ENCODE peak calls at places on chromosomes 1 and 21, in four cellular contexts. F is GM12878, W is K562, G is H1. L is an unnamed sample.

GRCh38 chr1:173148971-173149370 is 58.2 kb downstream of the TNFSF4 start:
- DNase-seq in F (no peak), W (no peak), G (no peak), L (no peak)

GRCh38 chr1:109181085-109181806 is 32.5 kb upstream of the SARS1 start:
- DNase-seq in F (no peak), W (peak; percentile 40), G (no peak), L (no peak)

GRCh38 chr1:244654284-244655038 is 1.5 kb downstream of the DESI2 start:
- DNase-seq in F (no peak), W (no peak), G (no peak), L (no peak)

GRCh38 chr1:200258447-200259375 is 151.1 kb downstream of the ZNF281 start:
- DNase-seq in F (no peak), W (peak; percentile 49), G (no peak), L (peak; percentile 39)

GRCh38 chr1:66525086-66525485 is 8.9 kb upstream of the SGIP1 start:
- DNase-seq in F (no peak), W (no peak), G (no peak), L (no peak)

GRCh38 chr1:47782414-47783165 is 214.6 kb downstream of the TRABD2B start:
- DNase-seq in F (no peak), W (no peak), G (no peak), L (no peak)

GRCh38 chr1:169941982-169942830 is 48.5 kb upstream of the SCYL3 start:
- DNase-seq in F (no peak), W (no peak), G (no peak), L (no peak)

GRCh38 chr1:109331113-109331512 is 24.3 kb upstream of the MYBPHL start:
- DNase-seq in F (no peak), W (no peak), G (no peak), L (no peak)

GRCh38 chr1:10790155-10790707 is 6.2 kb downstream of the CASZ1 start:
- DNase-seq in F (no peak), W (no peak), G (no peak), L (no peak)

GRCh38 chr1:243473281-243474210 is 217.7 kb downstream of the SDCCAG8 start:
- DNase-seq in F (no peak), W (no peak), G (no peak), L (no peak)

GRCh38 chr1:182595641-182596240 is 6.7 kb upstream of the RNASEL start:
- DNase-seq in F (no peak), W (peak; percentile 74), G (no peak), L (peak; percentile 43)

GRCh38 chr21:45039309-45040113 is 34.9 kb upstream of the ADARB1 start:
- DNase-seq in F (no peak), W (no peak), G (no peak), L (no peak)

GRCh38 chr1:212366901-212367300 is 47.8 kb downstream of the PACC1 start:
- DNase-seq in F (no peak), W (no peak), G (no peak), L (no peak)

GRCh38 chr1:53371851-53372250 is 44.0 kb upstream of the LRP8 start:
- DNase-seq in F (no peak), W (no peak), G (no peak), L (no peak)

GRCh38 chr21:43307677-43308070 is 119.3 kb downstream of the SIK1 start:
- DNase-seq in F (no peak), W (no peak), G (no peak), L (no peak)

GRCh38 chr1:36217667-36218066 is 6.6 kb upstream of the THRAP3 start:
- DNase-seq in F (no peak), W (no peak), G (no peak), L (peak; percentile 29)

GRCh38 chr1:169013821-169014220 is 92.7 kb upstream of the ATP1B1 start:
- DNase-seq in F (no peak), W (no peak), G (no peak), L (no peak)

GRCh38 chr1:175481126-175482071 is 262.0 kb downstream of the TNR start:
- DNase-seq in F (no peak), W (peak; percentile 56), G (no peak), L (no peak)

GRCh38 chr1:9426291-9426711 is 113.0 kb upstream of the SLC25A33 start:
- DNase-seq in F (peak; percentile 93), W (no peak), G (no peak), L (no peak)

GRCh38 chr1:236744533-236744932 is 50.6 kb upstream of the MTR start:
- DNase-seq in F (no peak), W (no peak), G (no peak), L (no peak)

GRCh38 chr1:118862755-118863154 is 125.4 kb downstream of the TBX15 start:
- DNase-seq in F (no peak), W (no peak), G (no peak), L (no peak)

GRCh38 chr1:55437692-55438091 is 222.5 kb upstream of the USP24 start:
- DNase-seq in F (no peak), W (no peak), G (no peak), L (no peak)

GRCh38 chr1:201229771-201230635 is 39.4 kb downstream of the IGFN1 start:
- DNase-seq in F (no peak), W (no peak), G (no peak), L (peak; percentile 15)

GRCh38 chr1:225460737-225461532 is 33.1 kb upstream of the LBR start:
- DNase-seq in F (no peak), W (no peak), G (no peak), L (no peak)

GRCh38 chr1:64959973-64960372 is 6.4 kb downstream of the JAK1 start:
- DNase-seq in F (no peak), W (no peak), G (no peak), L (no peak)

GRCh38 chr1:236139495-236139894 is 2.8 kb upstream of the GPR137B start:
- DNase-seq in F (no peak), W (no peak), G (no peak), L (no peak)

GRCh38 chr1:193183019-193183643 is 3.3 kb downstream of the B3GALT2 start:
- DNase-seq in F (no peak), W (peak; percentile 43), G (no peak), L (peak; percentile 51)
- TF ChIP-seq JUND in F (no peak), W (no peak), G (no peak), L (no peak)

DNA sequence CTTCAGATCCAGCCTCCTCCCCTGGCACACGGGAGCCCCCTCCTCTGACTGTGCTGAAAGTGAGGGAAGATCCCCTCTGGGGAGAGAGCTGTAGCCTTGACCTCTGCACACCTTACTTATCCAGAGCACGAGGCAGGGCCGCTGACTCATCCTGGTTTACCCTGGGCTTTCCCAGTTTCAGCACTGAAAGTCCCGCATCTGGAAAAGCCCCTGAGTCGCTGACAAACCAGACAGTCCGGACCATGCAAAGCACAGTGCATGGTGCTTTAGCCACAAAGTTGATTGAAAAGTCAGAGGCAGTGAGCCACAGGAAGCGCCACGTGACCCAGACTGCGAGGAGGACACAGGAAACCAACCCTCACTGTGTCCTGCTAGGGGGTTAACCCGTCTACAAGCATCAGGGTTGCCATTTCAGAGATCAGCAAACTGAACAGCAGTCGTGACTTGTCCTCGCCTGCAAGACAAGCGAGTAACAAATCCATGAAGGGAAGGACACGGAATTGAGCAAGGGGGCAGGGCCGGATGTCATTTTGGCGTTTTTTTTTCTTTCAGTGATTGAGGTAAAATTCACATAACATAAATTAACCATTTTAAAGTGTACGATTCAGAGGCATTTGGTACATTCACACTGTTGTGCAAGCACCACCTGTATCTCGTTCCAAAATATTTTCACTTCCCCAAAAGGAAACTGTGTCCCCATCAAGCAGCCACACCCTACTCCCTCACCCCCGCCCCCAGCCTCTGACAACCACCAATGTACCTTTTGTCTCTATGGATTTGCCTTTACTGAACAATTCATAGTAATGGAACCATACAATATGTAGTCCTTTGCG is 19.9 kb upstream of the IFNGR2 start:
- DNase-seq in F (peak; percentile 98), W (peak; percentile 43), G (no peak), L (peak; percentile 86)
- TF ChIP-seq CEBPB in F (no peak), W (peak; percentile 89), G (no peak), L (no peak)

DNA sequence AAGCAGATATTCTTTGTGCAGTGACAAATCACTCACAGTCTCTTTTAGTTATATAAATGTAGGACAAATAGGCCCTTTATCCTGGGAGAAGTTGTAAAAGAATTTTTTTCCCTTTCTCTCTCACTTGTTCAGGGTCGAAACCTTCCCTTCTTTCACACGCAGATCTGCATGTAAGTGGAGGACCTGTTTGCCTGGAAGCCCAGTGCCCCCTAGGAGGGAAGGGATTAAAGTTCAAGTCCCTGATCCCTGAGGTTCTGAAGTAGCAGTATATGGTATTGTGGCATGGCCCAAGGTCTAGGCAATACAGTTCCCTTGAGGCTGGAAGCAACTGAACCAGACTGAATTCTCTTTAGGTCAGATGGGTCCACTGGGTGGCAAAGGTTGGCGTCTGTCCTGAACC is 48.6 kb upstream of the PTGFRN start:
- DNase-seq in F (no peak), W (no peak), G (no peak), L (no peak)
- TF ChIP-seq EGR1 in F (no peak), W (no peak), G (no peak), L (no peak)

GRCh38 chr1:94580367-94581115 is 39.0 kb upstream of the F3 start:
- DNase-seq in F (no peak), W (no peak), G (no peak), L (no peak)

GRCh38 chr1:94578856-94579255 is 37.3 kb upstream of the F3 start:
- DNase-seq in F (no peak), W (no peak), G (no peak), L (no peak)

GRCh38 chr1:94582578-94582977 is 41.0 kb upstream of the F3 start:
- DNase-seq in F (no peak), W (no peak), G (no peak), L (no peak)

DNA sequence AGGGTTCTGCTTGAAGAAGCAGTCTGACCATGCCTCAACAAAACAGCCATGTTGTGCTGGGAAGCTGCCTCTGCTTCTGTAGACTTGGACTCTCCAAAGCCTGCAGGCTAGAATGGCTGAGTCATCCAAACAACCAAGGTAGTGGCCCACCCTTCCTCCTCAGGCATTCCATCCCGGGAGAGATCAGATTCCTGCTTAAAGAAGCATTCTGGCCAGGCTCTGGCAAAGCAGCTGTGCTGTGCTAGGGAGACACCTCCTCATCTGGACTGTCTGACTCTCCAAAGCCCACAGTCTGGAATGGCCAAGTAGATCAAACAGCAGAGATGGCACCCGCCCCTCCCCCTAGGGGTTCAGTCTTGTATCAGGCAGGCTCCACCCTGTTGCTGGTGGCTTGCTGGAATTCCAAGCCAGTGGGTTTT is 38.3 kb upstream of the F3 start:
- DNase-seq in F (no peak), W (peak; percentile 22), G (peak; percentile 41), L (peak; percentile 60)
- TF ChIP-seq JUND in F (no peak), W (no peak), G (no peak), L (peak; percentile 61)

DNA sequence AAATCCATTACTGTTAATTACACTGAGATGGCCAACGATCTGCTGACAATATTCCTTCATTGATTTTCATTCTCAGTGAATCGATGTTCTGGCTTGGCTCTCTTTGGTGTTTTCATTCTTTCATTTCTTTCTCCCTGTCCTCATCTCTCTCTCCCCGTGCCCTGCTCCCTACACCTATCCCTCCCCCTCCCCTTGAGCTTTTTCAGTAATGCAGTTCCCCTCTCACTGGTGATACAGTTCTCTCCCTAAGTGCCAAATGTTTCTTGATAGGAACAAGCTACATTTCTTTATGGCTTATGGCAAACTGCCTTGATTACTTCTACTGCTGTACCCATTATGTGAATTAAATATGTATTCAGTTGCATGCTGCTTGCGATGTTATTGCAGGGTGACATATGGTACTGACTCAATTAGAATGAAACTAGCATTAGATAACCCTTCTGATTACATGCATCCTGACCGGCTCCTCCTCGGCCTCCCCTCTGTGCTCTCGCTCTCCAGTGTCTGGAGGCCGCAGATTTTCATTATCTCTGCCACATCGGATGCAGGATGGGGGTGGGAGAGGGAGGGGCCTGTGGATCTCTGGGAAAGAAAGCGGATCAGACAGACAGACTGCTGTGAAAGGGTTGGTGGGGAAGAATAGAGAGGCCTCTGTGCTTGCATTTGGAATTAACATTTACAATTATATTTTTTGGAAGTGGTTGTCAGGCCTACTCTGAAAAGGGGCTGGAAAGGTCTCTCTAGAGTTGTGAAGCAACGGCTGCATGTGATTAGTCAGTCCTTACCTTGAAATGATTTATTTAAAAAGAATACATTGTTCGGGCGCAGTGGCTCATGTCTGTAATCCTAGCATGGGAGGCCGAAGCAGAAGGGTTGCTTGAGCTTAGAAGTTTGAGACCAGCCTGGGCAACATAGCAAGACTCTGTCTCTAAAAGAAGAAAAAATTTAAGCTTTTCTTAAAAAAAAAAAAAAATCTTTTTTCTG is 131.0 kb downstream of the PBX1 start:
- DNase-seq in F (no peak), W (no peak), G (no peak), L (no peak)
- TF ChIP-seq CEBPB in F (no peak), W (no peak), G (no peak), L (no peak)

L was measured in HCT116.